ENCODE peak calls at places on chromosomes 4 and X, in seven cellular contexts. I is NT2/D1; E is effector memory CD8-positive, alpha-beta T cell; A is stimulated activated CD4-positive, alpha-beta T cell treated with anti-CD3 and anti-CD28 coated beads, Interleukin-4, amount 100 ng/mL, for 24 hours; M is A673; W is MM.1S; U is RCC 7860. T is an unnamed sample.

GRCh38 chr4:72218953-72219352 is 187.2 kb downstream of the NPFFR2 start:
- DNase-seq in I (no peak), E (no peak), A (no peak), M (no peak), W (no peak), U (no peak), T (no peak)

GRCh38 chr4:96164814-96165351 is 325.0 kb downstream of the PDHA2 start:
- DNase-seq in I (no peak), E (no peak), A (no peak), M (no peak), W (no peak), U (peak), T (no peak)

GRCh38 chr4:154511990-154512389 is 20.4 kb upstream of the DCHS2 start:
- DNase-seq in I (no peak), E (no peak), A (no peak), M (no peak), W (no peak), U (no peak), T (no peak)

GRCh38 chrX:70096052-70096451 is 33.8 kb downstream of the OTUD6A start:
- DNase-seq in I (peak), E (no peak), A (no peak), M (no peak), W (no peak), U (no peak), T (no peak)

GRCh38 chrX:17496407-17496806 is 121.4 kb downstream of the NHS start:
- DNase-seq in I (no peak), E (no peak), A (no peak), M (no peak), W (no peak), U (no peak), T (no peak)

GRCh38 chr4:151227731-151228130 is 49.2 kb upstream of the PRSS48 start:
- DNase-seq in I (no peak), E (no peak), A (no peak), M (no peak), W (no peak), U (peak), T (peak)

GRCh38 chr4:94244829-94245185 is 37.1 kb downstream of the SMARCAD1 start:
- DNase-seq in I (no peak), E (no peak), A (no peak), M (no peak), W (no peak), U (no peak), T (no peak)

GRCh38 chrX:113977887-113978286 is 606.0 kb upstream of the HTR2C start:
- DNase-seq in I (no peak), E (no peak), A (no peak), M (no peak), W (no peak), U (no peak), T (no peak)

GRCh38 chr4:150501019-150501727 is 80.8 kb upstream of the MAB21L2 start:
- DNase-seq in I (no peak), E (no peak), A (no peak), M (no peak), W (no peak), U (peak), T (no peak)

GRCh38 chr4:6703786-6704185 is 5.9 kb downstream of the MRFAP1L1 start:
- DNase-seq in I (no peak), E (no peak), A (peak), M (no peak), W (no peak), U (no peak), T (no peak)

GRCh38 chrX:23786268-23786815 is 3.4 kb downstream of the SAT1 start:
- DNase-seq in I (no peak), E (no peak), A (no peak), M (no peak), W (no peak), U (no peak), T (no peak)

GRCh38 chrX:45765726-45766125 is 565.0 kb upstream of the DIPK2B start:
- DNase-seq in I (no peak), E (no peak), A (no peak), M (no peak), W (no peak), U (no peak), T (no peak)

GRCh38 chr4:87516683-87517082 is 12.5 kb downstream of the SPARCL1 start:
- DNase-seq in I (no peak), E (no peak), A (no peak), M (no peak), W (no peak), U (no peak), T (no peak)

GRCh38 chr4:107721436-107722090 is 1.5 kb upstream of the PAPSS1 start:
- DNase-seq in I (no peak), E (peak), A (peak), M (no peak), W (peak), U (no peak), T (peak)

GRCh38 chrX:50920132-50920531 is 9.6 kb downstream of the BMP15 start:
- DNase-seq in I (no peak), E (no peak), A (no peak), M (peak), W (no peak), U (no peak), T (no peak)

GRCh38 chr4:13892739-13893105 is 265.2 kb upstream of the BOD1L1 start:
- DNase-seq in I (no peak), E (no peak), A (no peak), M (no peak), W (no peak), U (peak), T (no peak)

GRCh38 chr4:181659202-181659601 is 584.0 kb upstream of the TENM3 start:
- DNase-seq in I (no peak), E (no peak), A (no peak), M (peak), W (no peak), U (no peak), T (peak)

GRCh38 chr4:153788419-153789276 is at the start of gene SFRP2:
- DNase-seq in I (peak), E (no peak), A (no peak), M (peak), W (no peak), U (no peak), T (no peak)

GRCh38 chr4:156779774-156780173 is 191.8 kb downstream of the PDGFC start:
- DNase-seq in I (no peak), E (no peak), A (no peak), M (no peak), W (no peak), U (peak), T (no peak)

GRCh38 chr4:123945301-123945700 is 548.7 kb downstream of the SPRY1 start:
- DNase-seq in I (no peak), E (no peak), A (no peak), M (no peak), W (no peak), U (no peak), T (no peak)

GRCh38 chrX:15336023-15336413 is 695 bp upstream of the PIGA start:
- DNase-seq in I (no peak), E (peak), A (peak), M (peak), W (peak), U (peak), T (peak)

GRCh38 chrX:154046262-154046771 is 26.6 kb upstream of the IRAK1 start:
- DNase-seq in I (no peak), E (no peak), A (no peak), M (peak), W (no peak), U (no peak), T (no peak)

GRCh38 chr4:7128234-7128633 is 60.4 kb upstream of the GRPEL1 start:
- DNase-seq in I (no peak), E (no peak), A (no peak), M (no peak), W (no peak), U (no peak), T (no peak)